ENCODE peak calls at places on chromosomes 7 and 10, in five cellular contexts. X is HepG2, S is HCT116, O is K562, F is SK-N-SH. E is an unnamed sample.
A peak's percentile ranks its signal among the peaks of the same experiment; 100 is the strongest.

GRCh38 chr7:79298145-79298760 is 155.2 kb downstream of the MAGI2 start:
- DNase-seq in O (peak; percentile 30), F (peak; percentile 55), X (peak; percentile 25), S (peak; percentile 28), E (peak; percentile 77)

GRCh38 chr7:112743811-112744210 is 46.4 kb downstream of the TMEM168 start:
- DNase-seq in S (no peak), F (peak; percentile 24), X (no peak), O (no peak), E (peak; percentile 21)

GRCh38 chr7:75739796-75740672 is 1.3 kb upstream of the HIP1 start:
- DNase-seq in F (no peak), X (no peak), S (no peak), O (no peak), E (no peak)

GRCh38 chr10:117175901-117176534 is 21.3 kb upstream of the KCNK18 start:
- DNase-seq in F (peak; percentile 78), O (peak; percentile 58), S (peak; percentile 75), X (peak; percentile 56), E (peak; percentile 30)

GRCh38 chr10:127424594-127425264 is 124.4 kb upstream of the NPS start:
- DNase-seq in F (peak; percentile 80), O (no peak), X (no peak), S (no peak), E (no peak)

GRCh38 chr10:11176746-11177145 is 159.1 kb downstream of the CELF2 start:
- DNase-seq in S (no peak), O (no peak), F (no peak), X (no peak), E (no peak)

GRCh38 chr7:3880221-3880935 is 579.3 kb downstream of the SDK1 start:
- DNase-seq in O (no peak), X (no peak), F (peak; percentile 74), S (no peak), E (no peak)

GRCh38 chr7:47580811-47581331 is 1.0 kb downstream of the TNS3 start:
- DNase-seq in F (no peak), S (no peak), O (no peak), X (peak; percentile 12), E (no peak)

GRCh38 chr7:157818701-157819516 is 482.1 kb downstream of the DNAJB6 start:
- DNase-seq in X (no peak), F (peak; percentile 85), S (no peak), O (no peak), E (no peak)

GRCh38 chr10:98268694-98269386 is 846 bp upstream of the LOXL4 start:
- DNase-seq in S (no peak), F (no peak), X (peak; percentile 72), O (peak; percentile 35), E (no peak)

GRCh38 chr7:17056491-17057142 is 174.8 kb upstream of the AGR3 start:
- DNase-seq in S (no peak), X (no peak), O (no peak), F (no peak), E (no peak)

GRCh38 chr10:124736491-124737136 is 7.6 kb downstream of the FAM53B start:
- DNase-seq in F (no peak), X (peak; percentile 32), O (no peak), S (no peak), E (no peak)

GRCh38 chr7:32611201-32611691 is 116.0 kb downstream of the AVL9 start:
- DNase-seq in X (no peak), O (no peak), S (no peak), F (no peak), E (no peak)

GRCh38 chr7:43850348-43851116 is 18.8 kb downstream of the MRPS24 start:
- DNase-seq in S (no peak), O (no peak), F (no peak), X (no peak), E (no peak)

GRCh38 chr10:480928-481551 is 208.4 kb downstream of the DIP2C start:
- DNase-seq in X (no peak), F (peak; percentile 83), S (no peak), O (no peak), E (no peak)
- TF ChIP-seq JUND in X (no peak), F (no peak), S (no peak), O (no peak), E (no peak)

DNA sequence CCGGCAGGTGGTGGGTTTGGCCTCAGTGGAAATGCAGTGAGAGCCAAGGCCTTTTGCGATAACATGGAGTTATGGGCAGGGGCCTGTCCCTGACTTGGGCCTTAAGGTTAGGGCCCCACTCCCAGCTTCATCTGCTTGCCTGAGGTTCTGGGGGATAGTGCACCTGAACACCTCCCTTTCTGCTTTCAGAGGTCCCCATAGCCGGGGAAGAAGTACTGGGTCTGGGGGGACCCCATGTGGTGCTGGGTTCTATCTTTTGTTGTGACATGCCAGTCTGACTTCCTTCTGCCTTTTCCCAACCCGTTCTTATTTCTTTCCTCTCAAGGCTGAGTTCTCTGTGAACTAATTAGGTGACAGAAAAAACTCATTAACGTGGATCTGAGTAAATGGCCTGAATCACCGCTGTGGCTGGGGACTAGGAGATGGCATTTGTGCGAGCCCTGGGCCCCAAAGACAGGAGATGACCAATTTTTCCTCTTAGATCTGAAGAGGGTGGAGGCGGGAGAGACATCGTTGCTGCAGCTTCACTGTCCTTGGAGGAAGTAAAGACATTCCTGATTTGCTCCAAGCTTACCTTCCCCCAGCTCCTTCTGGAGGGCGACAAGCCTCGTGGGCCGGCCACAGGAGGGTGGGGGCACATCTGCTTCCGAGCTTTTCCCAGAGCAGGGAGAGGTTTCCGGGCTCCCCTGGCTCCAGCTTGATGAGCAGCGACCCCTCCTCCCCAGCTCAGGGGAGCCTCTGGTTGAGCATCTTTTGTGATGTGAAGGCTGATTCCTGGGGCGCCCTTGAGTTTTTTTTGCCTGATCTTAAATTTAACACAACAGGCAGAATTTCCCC is 2.0 kb downstream of the AGAP3 start:
- DNase-seq in X (no peak), S (no peak), O (no peak), F (no peak), E (no peak)
- TF ChIP-seq JUND in X (no peak), S (no peak), O (no peak), F (no peak), E (no peak)

GRCh38 chr7:156473476-156474240 is 166.9 kb upstream of the RNF32 start:
- DNase-seq in O (peak; percentile 57), S (peak; percentile 27), F (peak; percentile 76), X (peak; percentile 25), E (peak; percentile 42)
- TF ChIP-seq JUND in O (no peak), S (no peak), F (no peak), X (no peak), E (no peak)

GRCh38 chr7:150941351-150941982 is 36.7 kb downstream of the KCNH2 start:
- DNase-seq in O (no peak), S (no peak), F (no peak), X (no peak), E (no peak)

GRCh38 chr7:150943453-150943814 is 34.7 kb downstream of the KCNH2 start:
- DNase-seq in F (no peak), X (no peak), S (no peak), O (no peak), E (no peak)

GRCh38 chr7:150942591-150943452 is 35.3 kb downstream of the KCNH2 start:
- DNase-seq in O (no peak), X (no peak), S (no peak), F (no peak), E (no peak)

GRCh38 chr7:150940446-150941102 is 37.5 kb downstream of the KCNH2 start:
- DNase-seq in S (no peak), X (no peak), O (no peak), F (no peak), E (no peak)

DNA sequence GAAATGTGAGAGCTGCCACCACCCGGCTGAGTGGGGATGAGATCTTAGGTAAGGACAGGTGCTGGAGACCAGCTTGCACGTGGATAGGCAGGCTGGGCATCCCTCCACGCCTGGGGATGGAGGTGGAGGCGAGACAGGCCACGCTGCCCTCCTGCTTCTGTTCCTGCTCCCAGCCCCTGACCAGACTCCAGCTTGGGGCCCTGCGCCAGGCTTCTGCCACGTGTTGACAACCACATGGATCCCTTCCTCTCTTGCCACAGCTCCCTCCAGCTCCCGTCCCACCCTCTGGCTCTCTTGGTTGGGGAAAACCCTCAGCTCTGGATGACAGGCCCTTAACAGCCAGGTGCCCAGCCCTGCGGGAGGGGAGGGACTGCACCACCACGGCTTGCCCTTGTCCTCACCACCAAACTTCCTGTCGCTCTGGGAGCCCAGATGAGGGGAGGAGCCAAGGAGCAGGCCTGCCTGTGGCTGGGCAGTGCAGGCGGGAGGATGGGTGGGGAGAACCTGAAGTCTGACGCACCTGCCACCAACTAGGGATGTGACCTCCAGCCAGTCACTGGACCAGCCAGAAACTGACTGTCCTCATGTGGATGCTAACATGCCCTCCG is 36.0 kb downstream of the KCNH2 start:
- DNase-seq in X (no peak), F (peak; percentile 71), O (peak; percentile 63), S (no peak), E (no peak)
- TF ChIP-seq JUND in X (no peak), F (no peak), O (no peak), S (no peak), E (no peak)

GRCh38 chr10:81116201-81116600 is 578.5 kb downstream of the SH2D4B start:
- DNase-seq in F (no peak), X (no peak), O (no peak), S (no peak), E (peak; percentile 65)

GRCh38 chr10:81116990-81117389 is 579.3 kb downstream of the SH2D4B start:
- DNase-seq in O (no peak), F (peak; percentile 4), X (no peak), S (no peak), E (no peak)
- TF ChIP-seq JUND in O (no peak), F (no peak), X (no peak), S (no peak), E (no peak)

E was measured in T47D.